ENCODE peak calls at places on chromosomes 11 and 22, in seven cellular contexts. M is NCI-H2081 treated with DMSO at 0.1 percent for 48 hours; T is stimulated activated CD8-positive, alpha-beta memory T cell treated with anti-CD3 and anti-CD28 coated beads, Interleukin-4, amount 100 ng/mL, for 1 hour; Q is left colon; Y is EL; O is SK-N-DZ; F is SIG-M5. R is an unnamed sample.

GRCh38 chr22:21447694-21448402 is 19.3 kb upstream of the TMEM191C start:
- DNase-seq in F (no peak), O (no peak), Q (peak), T (no peak), Y (no peak), M (no peak), R (no peak)

GRCh38 chr22:19012308-19012990 is 76.4 kb upstream of the PRODH start:
- DNase-seq in Q (no peak), Y (no peak), F (no peak), M (no peak), O (no peak), T (no peak), R (no peak)

GRCh38 chr11:103069367-103069766 is 22.6 kb downstream of the DCUN1D5 start:
- DNase-seq in Q (no peak), T (no peak), Y (no peak), O (no peak), F (no peak), M (no peak), R (no peak)

GRCh38 chr22:21889251-21889990 is 22.0 kb upstream of the MAPK1 start:
- DNase-seq in Y (no peak), Q (no peak), M (no peak), F (no peak), T (no peak), O (no peak), R (no peak)

GRCh38 chr11:34366522-34366921 is 8.7 kb upstream of the ABTB2 start:
- DNase-seq in M (no peak), O (peak), T (no peak), Y (no peak), F (no peak), Q (no peak), R (no peak)

GRCh38 chr11:36326524-36327419 is 30.7 kb downstream of the PRR5L start:
- DNase-seq in Y (no peak), O (no peak), M (no peak), Q (no peak), F (no peak), T (no peak), R (no peak)

GRCh38 chr11:44382648-44383240 is 72.8 kb upstream of the ALX4 start:
- DNase-seq in T (no peak), Q (no peak), M (no peak), O (no peak), Y (no peak), F (no peak), R (no peak)

GRCh38 chr22:38305481-38306448 is 11.5 kb downstream of the CSNK1E start:
- DNase-seq in O (no peak), F (no peak), Q (peak), T (no peak), M (no peak), Y (peak), R (no peak)

GRCh38 chr11:1206391-1207271 is 16.2 kb upstream of the MUC5B start:
- DNase-seq in Q (no peak), M (no peak), F (no peak), Y (no peak), T (no peak), O (no peak), R (no peak)

GRCh38 chr11:73983764-73984543 is 1.3 kb upstream of the UCP2 start:
- DNase-seq in Y (no peak), T (no peak), Q (peak), M (no peak), F (no peak), O (no peak), R (no peak)

GRCh38 chr11:8646873-8647272 is 35.6 kb downstream of the TRIM66 start:
- DNase-seq in F (no peak), Y (no peak), O (no peak), T (no peak), Q (no peak), M (no peak), R (no peak)

GRCh38 chr11:126282742-126283591 is at the start of gene TIRAP:
- DNase-seq in M (no peak), F (no peak), T (peak), Y (peak), Q (peak), O (peak), R (no peak)

GRCh38 chr22:21457023-21457787 is 10.0 kb upstream of the TMEM191C start:
- DNase-seq in O (no peak), Q (peak), F (no peak), T (no peak), Y (peak), M (no peak), R (no peak)

GRCh38 chr11:10550988-10551657 is 10.1 kb upstream of the RNF141 start:
- DNase-seq in Q (no peak), O (no peak), M (no peak), F (no peak), T (no peak), Y (no peak), R (no peak)

GRCh38 chr11:2259897-2260451 is 10.4 kb downstream of the ASCL2 start:
- DNase-seq in Q (no peak), T (no peak), F (no peak), O (no peak), Y (no peak), M (no peak), R (no peak)

GRCh38 chr11:67238894-67239794 is 27.1 kb upstream of the GRK2 start:
- DNase-seq in F (no peak), M (no peak), Y (peak), O (peak), T (no peak), Q (no peak), R (peak)

GRCh38 chr22:44380716-44381500 is 68.2 kb upstream of the SHISAL1 start:
- DNase-seq in M (no peak), T (no peak), Y (no peak), F (no peak), Q (peak), O (no peak), R (no peak)